ENCODE peak calls at places on chromosomes 5 and 9, in seven cellular contexts. One of them, this sample, is unnamed.

GRCh38 chr9:111118256-111118950 is 80.1 kb upstream of the LPAR1 start:
- DNase-seq in A673: no peak
- DNase-seq in ascending aorta: no peak
- DNase-seq in neural crest cell: no peak
- DNase-seq in bronchial epithelial cell: no peak
- DNase-seq in PC-3: peak; percentile 22
- DNase-seq in brain microvascular endothelial cell: peak; percentile 56
- DNase-seq in this sample: no peak

GRCh38 chr9:83572524-83572923 is 34.3 kb upstream of the FRMD3 start:
- DNase-seq in ascending aorta: no peak
- DNase-seq in brain microvascular endothelial cell: peak; percentile 85
- DNase-seq in A673: no peak
- DNase-seq in neural crest cell: no peak
- DNase-seq in bronchial epithelial cell: peak; percentile 49
- DNase-seq in PC-3: no peak
- DNase-seq in this sample: no peak

GRCh38 chr9:115524467-115525059 is 406.6 kb upstream of the TNC start:
- DNase-seq in ascending aorta: no peak
- DNase-seq in neural crest cell: peak; percentile 38
- DNase-seq in PC-3: peak; percentile 77
- DNase-seq in bronchial epithelial cell: peak; percentile 73
- DNase-seq in A673: peak; percentile 95
- DNase-seq in brain microvascular endothelial cell: peak; percentile 71
- DNase-seq in this sample: peak; percentile 75

GRCh38 chr9:90065001-90065400 is 460.2 kb downstream of the GADD45G start:
- DNase-seq in brain microvascular endothelial cell: no peak
- DNase-seq in PC-3: no peak
- DNase-seq in bronchial epithelial cell: peak; percentile 40
- DNase-seq in neural crest cell: no peak
- DNase-seq in A673: no peak
- DNase-seq in ascending aorta: no peak
- DNase-seq in this sample: no peak

GRCh38 chr5:124395287-124395686 is 351.2 kb downstream of the ZNF608 start:
- DNase-seq in brain microvascular endothelial cell: no peak
- DNase-seq in neural crest cell: peak; percentile 22
- DNase-seq in bronchial epithelial cell: no peak
- DNase-seq in PC-3: no peak
- DNase-seq in ascending aorta: no peak
- DNase-seq in A673: no peak
- DNase-seq in this sample: peak; percentile 85

GRCh38 chr9:123866497-123866896 is 63.4 kb downstream of the DENND1A start:
- DNase-seq in brain microvascular endothelial cell: no peak
- DNase-seq in neural crest cell: no peak
- DNase-seq in A673: no peak
- DNase-seq in PC-3: no peak
- DNase-seq in bronchial epithelial cell: no peak
- DNase-seq in ascending aorta: no peak
- DNase-seq in this sample: no peak

GRCh38 chr9:37218800-37219425 is 98.5 kb downstream of the ZCCHC7 start:
- DNase-seq in A673: no peak
- DNase-seq in PC-3: no peak
- DNase-seq in ascending aorta: no peak
- DNase-seq in brain microvascular endothelial cell: no peak
- DNase-seq in neural crest cell: no peak
- DNase-seq in bronchial epithelial cell: no peak
- DNase-seq in this sample: no peak

GRCh38 chr5:61673007-61673735 is 341.1 kb downstream of the ZSWIM6 start:
- DNase-seq in ascending aorta: no peak
- DNase-seq in A673: no peak
- DNase-seq in bronchial epithelial cell: peak; percentile 94
- DNase-seq in PC-3: peak; percentile 77
- DNase-seq in brain microvascular endothelial cell: peak; percentile 22
- DNase-seq in neural crest cell: no peak
- DNase-seq in this sample: peak; percentile 68

GRCh38 chr9:136012651-136013050 is 51.5 kb upstream of the UBAC1 start:
- DNase-seq in A673: no peak
- DNase-seq in bronchial epithelial cell: no peak
- DNase-seq in brain microvascular endothelial cell: no peak
- DNase-seq in ascending aorta: no peak
- DNase-seq in PC-3: no peak
- DNase-seq in neural crest cell: no peak
- DNase-seq in this sample: no peak

GRCh38 chr5:147539053-147539452 is 29.2 kb upstream of the DPYSL3 start:
- DNase-seq in ascending aorta: no peak
- DNase-seq in bronchial epithelial cell: peak; percentile 43
- DNase-seq in PC-3: peak; percentile 32
- DNase-seq in neural crest cell: no peak
- DNase-seq in A673: no peak
- DNase-seq in brain microvascular endothelial cell: no peak
- DNase-seq in this sample: no peak

GRCh38 chr5:143134900-143135299 is 268.6 kb downstream of the NR3C1 start:
- DNase-seq in A673: no peak
- DNase-seq in ascending aorta: no peak
- DNase-seq in PC-3: no peak
- DNase-seq in brain microvascular endothelial cell: no peak
- DNase-seq in bronchial epithelial cell: peak; percentile 58
- DNase-seq in neural crest cell: no peak
- DNase-seq in this sample: no peak

GRCh38 chr9:79360387-79361347 is 211.1 kb upstream of the TLE4 start:
- DNase-seq in A673: no peak
- DNase-seq in PC-3: peak; percentile 27
- DNase-seq in bronchial epithelial cell: no peak
- DNase-seq in ascending aorta: no peak
- DNase-seq in neural crest cell: no peak
- DNase-seq in brain microvascular endothelial cell: peak; percentile 9
- DNase-seq in this sample: no peak

GRCh38 chr9:124282442-124283231 is 24.9 kb downstream of the NEK6 start:
- DNase-seq in bronchial epithelial cell: no peak
- DNase-seq in A673: peak; percentile 54
- DNase-seq in ascending aorta: no peak
- DNase-seq in neural crest cell: no peak
- DNase-seq in brain microvascular endothelial cell: peak; percentile 63
- DNase-seq in PC-3: no peak
- DNase-seq in this sample: no peak

GRCh38 chr9:15509931-15510788 is 610 bp downstream of the PSIP1 start:
- DNase-seq in neural crest cell: peak; percentile 30
- DNase-seq in bronchial epithelial cell: no peak
- DNase-seq in brain microvascular endothelial cell: peak; percentile 6
- DNase-seq in A673: peak; percentile 29
- DNase-seq in PC-3: no peak
- DNase-seq in ascending aorta: no peak
- DNase-seq in this sample: peak; percentile 82

GRCh38 chr9:94600258-94600657 is 6.6 kb upstream of the FBP2 start:
- DNase-seq in bronchial epithelial cell: no peak
- DNase-seq in neural crest cell: no peak
- DNase-seq in brain microvascular endothelial cell: no peak
- DNase-seq in PC-3: no peak
- DNase-seq in ascending aorta: no peak
- DNase-seq in A673: no peak
- DNase-seq in this sample: no peak

GRCh38 chr9:2120926-2121689 is 106.0 kb downstream of the SMARCA2 start:
- DNase-seq in A673: peak; percentile 83
- DNase-seq in bronchial epithelial cell: peak; percentile 63
- DNase-seq in neural crest cell: no peak
- DNase-seq in brain microvascular endothelial cell: peak; percentile 32
- DNase-seq in PC-3: peak; percentile 35
- DNase-seq in ascending aorta: no peak
- DNase-seq in this sample: no peak
- TF ChIP-seq CTCF in A673: peak; percentile 48
- TF ChIP-seq CTCF in bronchial epithelial cell: peak; percentile 17
- TF ChIP-seq CTCF in neural crest cell: no peak
- TF ChIP-seq CTCF in brain microvascular endothelial cell: peak; percentile 47
- TF ChIP-seq CTCF in PC-3: no peak
- TF ChIP-seq CTCF in ascending aorta: peak; percentile 31
- TF ChIP-seq CTCF in this sample: peak; percentile 9

GRCh38 chr5:141363952-141364660 is at the start of gene PCDHGA5:
- DNase-seq in neural crest cell: no peak
- DNase-seq in PC-3: peak; percentile 45
- DNase-seq in brain microvascular endothelial cell: no peak
- DNase-seq in ascending aorta: no peak
- DNase-seq in A673: no peak
- DNase-seq in bronchial epithelial cell: no peak
- DNase-seq in this sample: no peak
- TF ChIP-seq CTCF in neural crest cell: no peak
- TF ChIP-seq CTCF in PC-3: peak; percentile 53
- TF ChIP-seq CTCF in brain microvascular endothelial cell: peak; percentile 29
- TF ChIP-seq CTCF in ascending aorta: no peak
- TF ChIP-seq CTCF in A673: peak; percentile 15
- TF ChIP-seq CTCF in bronchial epithelial cell: no peak
- TF ChIP-seq CTCF in this sample: no peak

GRCh38 chr9:77417570-77417969 is 230.6 kb downstream of the GNA14 start:
- DNase-seq in neural crest cell: no peak
- DNase-seq in PC-3: peak; percentile 45
- DNase-seq in ascending aorta: no peak
- DNase-seq in brain microvascular endothelial cell: peak; percentile 27
- DNase-seq in A673: peak; percentile 55
- DNase-seq in bronchial epithelial cell: peak; percentile 65
- DNase-seq in this sample: no peak
- TF ChIP-seq CTCF in neural crest cell: no peak
- TF ChIP-seq CTCF in PC-3: no peak
- TF ChIP-seq CTCF in ascending aorta: no peak
- TF ChIP-seq CTCF in brain microvascular endothelial cell: no peak
- TF ChIP-seq CTCF in A673: no peak
- TF ChIP-seq CTCF in bronchial epithelial cell: no peak
- TF ChIP-seq CTCF in this sample: no peak

DNA sequence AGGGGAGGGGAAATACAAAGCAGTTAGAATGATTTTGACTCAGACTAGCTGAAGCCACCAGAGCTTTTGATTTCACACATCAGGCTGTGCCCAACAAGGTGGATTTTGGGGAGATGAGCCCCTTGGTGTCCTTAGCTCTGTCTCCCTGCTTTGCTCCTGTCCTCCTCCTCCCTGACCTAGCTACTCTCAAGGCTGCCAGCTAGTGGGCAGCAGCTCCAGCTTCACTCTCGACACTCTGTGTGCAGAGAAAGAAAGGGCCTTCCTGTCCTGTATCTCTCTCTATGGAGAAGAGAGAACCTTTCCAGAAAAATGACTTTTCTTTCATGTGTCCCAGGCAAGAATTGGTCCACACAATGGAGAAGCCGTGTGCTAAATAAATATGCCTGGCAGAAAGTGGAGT is 446.2 kb downstream of the SEMA5A start:
- DNase-seq in bronchial epithelial cell: no peak
- DNase-seq in neural crest cell: no peak
- DNase-seq in brain microvascular endothelial cell: no peak
- DNase-seq in PC-3: peak; percentile 35
- DNase-seq in A673: no peak
- DNase-seq in ascending aorta: no peak
- DNase-seq in this sample: peak; percentile 25
- TF ChIP-seq CTCF in bronchial epithelial cell: no peak
- TF ChIP-seq CTCF in neural crest cell: no peak
- TF ChIP-seq CTCF in brain microvascular endothelial cell: peak; percentile 40
- TF ChIP-seq CTCF in PC-3: peak; percentile 51
- TF ChIP-seq CTCF in A673: no peak
- TF ChIP-seq CTCF in ascending aorta: no peak
- TF ChIP-seq CTCF in this sample: peak; percentile 26

DNA sequence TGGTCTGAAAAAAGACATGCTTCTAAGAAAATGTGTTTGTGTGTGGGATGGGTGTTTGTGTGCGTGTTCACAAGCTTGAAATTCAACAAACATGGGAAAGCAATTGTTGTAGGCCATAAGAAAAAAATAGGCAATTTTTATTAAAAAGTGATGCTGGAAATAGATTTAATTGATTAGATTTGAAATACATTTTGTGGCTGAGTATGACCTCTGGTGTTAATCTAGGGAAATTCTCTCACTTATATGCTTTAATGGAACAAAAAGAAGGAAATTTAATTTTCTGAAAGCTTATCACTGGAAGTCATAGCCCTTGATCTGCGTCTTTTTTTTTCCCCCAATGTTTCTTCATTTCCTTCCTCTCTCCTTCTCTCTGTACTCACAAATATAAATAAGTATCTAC is 3.5 kb upstream of the KCNN2 start:
- DNase-seq in PC-3: no peak
- DNase-seq in ascending aorta: no peak
- DNase-seq in A673: no peak
- DNase-seq in neural crest cell: no peak
- DNase-seq in brain microvascular endothelial cell: no peak
- DNase-seq in bronchial epithelial cell: no peak
- DNase-seq in this sample: no peak
- TF ChIP-seq CTCF in PC-3: no peak
- TF ChIP-seq CTCF in ascending aorta: no peak
- TF ChIP-seq CTCF in A673: no peak
- TF ChIP-seq CTCF in neural crest cell: peak; percentile 53
- TF ChIP-seq CTCF in brain microvascular endothelial cell: no peak
- TF ChIP-seq CTCF in bronchial epithelial cell: no peak
- TF ChIP-seq CTCF in this sample: peak; percentile 49